ENCODE peak calls at places on chromosomes 12 and 14, in nine cellular contexts. One of them, this sample, is unnamed.
A peak's percentile ranks its signal among the peaks of the same experiment; 100 is the strongest.

GRCh38 chr14:74549588-74549987 is 56.0 kb downstream of the ISCA2 start:
- DNase-seq in WTC11: no peak
- DNase-seq in Calu3: peak; percentile 42
- DNase-seq in astrocyte of the spinal cord: no peak
- DNase-seq in GM10248: no peak
- DNase-seq in prostate gland: peak; percentile 46
- DNase-seq in lower lobe of right lung: no peak
- DNase-seq in testis: no peak
- DNase-seq in heart right ventricle: no peak
- DNase-seq in this sample: no peak

GRCh38 chr14:49988080-49988990 is 95.5 kb downstream of the ARF6 start:
- DNase-seq in WTC11: no peak
- DNase-seq in Calu3: no peak
- DNase-seq in astrocyte of the spinal cord: no peak
- DNase-seq in GM10248: no peak
- DNase-seq in prostate gland: no peak
- DNase-seq in lower lobe of right lung: no peak
- DNase-seq in testis: no peak
- DNase-seq in heart right ventricle: no peak
- DNase-seq in this sample: no peak

GRCh38 chr14:52873096-52873495 is 77.8 kb downstream of the FERMT2 start:
- DNase-seq in WTC11: no peak
- DNase-seq in Calu3: no peak
- DNase-seq in astrocyte of the spinal cord: no peak
- DNase-seq in GM10248: no peak
- DNase-seq in prostate gland: no peak
- DNase-seq in lower lobe of right lung: no peak
- DNase-seq in testis: no peak
- DNase-seq in heart right ventricle: no peak
- DNase-seq in this sample: no peak

GRCh38 chr12:53428741-53429140 is 5.1 kb downstream of the AMHR2 start:
- DNase-seq in WTC11: no peak
- DNase-seq in Calu3: no peak
- DNase-seq in astrocyte of the spinal cord: no peak
- DNase-seq in GM10248: no peak
- DNase-seq in prostate gland: no peak
- DNase-seq in lower lobe of right lung: no peak
- DNase-seq in testis: no peak
- DNase-seq in heart right ventricle: no peak
- DNase-seq in this sample: no peak

GRCh38 chr12:1629338-1630080 is 478 bp downstream of the WNT5B start:
- DNase-seq in WTC11: peak; percentile 77
- DNase-seq in Calu3: peak; percentile 9
- DNase-seq in astrocyte of the spinal cord: no peak
- DNase-seq in GM10248: peak; percentile 54
- DNase-seq in prostate gland: no peak
- DNase-seq in lower lobe of right lung: no peak
- DNase-seq in testis: no peak
- DNase-seq in heart right ventricle: no peak
- DNase-seq in this sample: peak; percentile 73

GRCh38 chr12:86837246-86837645 is 581.1 kb upstream of the MGAT4C start:
- DNase-seq in WTC11: no peak
- DNase-seq in Calu3: no peak
- DNase-seq in astrocyte of the spinal cord: no peak
- DNase-seq in GM10248: no peak
- DNase-seq in prostate gland: no peak
- DNase-seq in lower lobe of right lung: no peak
- DNase-seq in testis: no peak
- DNase-seq in heart right ventricle: no peak
- DNase-seq in this sample: no peak

GRCh38 chr12:116551952-116552749 is 7.0 kb upstream of the MAP1LC3B2 start:
- DNase-seq in WTC11: no peak
- DNase-seq in Calu3: no peak
- DNase-seq in astrocyte of the spinal cord: peak; percentile 73
- DNase-seq in GM10248: no peak
- DNase-seq in prostate gland: no peak
- DNase-seq in lower lobe of right lung: no peak
- DNase-seq in testis: peak; percentile 44
- DNase-seq in heart right ventricle: no peak
- DNase-seq in this sample: no peak

GRCh38 chr12:71476513-71476912 is 36.9 kb downstream of the LGR5 start:
- DNase-seq in WTC11: no peak
- DNase-seq in Calu3: no peak
- DNase-seq in astrocyte of the spinal cord: peak; percentile 83
- DNase-seq in GM10248: no peak
- DNase-seq in prostate gland: no peak
- DNase-seq in lower lobe of right lung: no peak
- DNase-seq in testis: no peak
- DNase-seq in heart right ventricle: no peak
- DNase-seq in this sample: no peak

GRCh38 chr12:5191803-5192538 is 148.3 kb downstream of the KCNA5 start:
- DNase-seq in WTC11: no peak
- DNase-seq in Calu3: no peak
- DNase-seq in astrocyte of the spinal cord: no peak
- DNase-seq in GM10248: no peak
- DNase-seq in prostate gland: peak; percentile 15
- DNase-seq in lower lobe of right lung: no peak
- DNase-seq in testis: no peak
- DNase-seq in heart right ventricle: no peak
- DNase-seq in this sample: no peak

GRCh38 chr12:79557690-79558315 is 133.0 kb downstream of the PAWR start:
- DNase-seq in WTC11: no peak
- DNase-seq in Calu3: no peak
- DNase-seq in astrocyte of the spinal cord: peak; percentile 30
- DNase-seq in GM10248: no peak
- DNase-seq in prostate gland: no peak
- DNase-seq in lower lobe of right lung: no peak
- DNase-seq in testis: no peak
- DNase-seq in heart right ventricle: peak; percentile 16
- DNase-seq in this sample: no peak

GRCh38 chr12:96070670-96071279 is 35.4 kb upstream of the LTA4H start:
- DNase-seq in WTC11: peak; percentile 40
- DNase-seq in Calu3: no peak
- DNase-seq in astrocyte of the spinal cord: peak; percentile 25
- DNase-seq in GM10248: no peak
- DNase-seq in prostate gland: no peak
- DNase-seq in lower lobe of right lung: no peak
- DNase-seq in testis: no peak
- DNase-seq in heart right ventricle: no peak
- DNase-seq in this sample: no peak

DNA sequence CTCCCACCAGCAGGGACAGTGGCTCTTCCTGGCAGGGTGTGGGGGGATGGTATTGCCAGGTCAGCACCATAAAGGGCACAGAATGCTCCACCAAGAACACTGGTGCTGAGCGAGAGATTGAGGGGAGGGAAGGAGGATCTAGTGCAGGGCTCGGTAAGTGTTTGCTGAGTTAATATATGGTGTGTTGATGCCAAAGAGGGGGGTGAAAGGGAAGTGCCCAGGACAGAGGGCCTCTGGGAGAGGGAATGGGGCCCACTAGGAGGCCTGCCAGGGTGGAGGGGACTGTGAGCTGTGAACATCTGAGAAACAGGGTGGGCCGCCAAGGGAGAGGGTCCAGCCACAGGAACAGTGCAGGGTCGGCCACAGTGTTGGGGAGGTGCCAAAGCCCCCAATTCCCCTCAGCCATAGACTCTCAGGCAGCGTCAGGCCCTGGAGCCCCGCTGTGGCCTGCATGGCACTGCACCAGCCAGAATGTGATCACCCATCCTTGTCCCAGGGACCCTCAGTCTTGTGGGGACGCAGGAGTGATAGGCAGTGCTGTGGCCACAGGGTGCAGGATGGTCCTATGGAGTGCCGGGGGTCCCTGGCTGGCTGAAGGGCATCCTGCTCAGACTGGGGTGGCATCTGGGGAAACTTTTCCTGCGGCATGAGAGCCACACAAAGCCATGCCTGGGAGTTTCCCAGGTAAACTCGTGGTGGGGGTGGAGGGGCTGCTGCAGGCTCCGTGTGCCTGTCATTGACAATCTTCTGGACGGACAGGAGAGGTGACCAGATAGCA is 11.9 kb downstream of the RIN3 start:
- DNase-seq in WTC11: no peak
- DNase-seq in Calu3: no peak
- DNase-seq in astrocyte of the spinal cord: no peak
- DNase-seq in GM10248: no peak
- DNase-seq in prostate gland: no peak
- DNase-seq in lower lobe of right lung: no peak
- DNase-seq in testis: no peak
- DNase-seq in heart right ventricle: no peak
- DNase-seq in this sample: no peak
- TF ChIP-seq CTCF in WTC11: no peak
- TF ChIP-seq CTCF in Calu3: no peak
- TF ChIP-seq CTCF in astrocyte of the spinal cord: no peak
- TF ChIP-seq CTCF in GM10248: no peak
- TF ChIP-seq CTCF in prostate gland: no peak
- TF ChIP-seq CTCF in lower lobe of right lung: no peak
- TF ChIP-seq CTCF in testis: no peak
- TF ChIP-seq CTCF in heart right ventricle: no peak
- TF ChIP-seq CTCF in this sample: no peak

DNA sequence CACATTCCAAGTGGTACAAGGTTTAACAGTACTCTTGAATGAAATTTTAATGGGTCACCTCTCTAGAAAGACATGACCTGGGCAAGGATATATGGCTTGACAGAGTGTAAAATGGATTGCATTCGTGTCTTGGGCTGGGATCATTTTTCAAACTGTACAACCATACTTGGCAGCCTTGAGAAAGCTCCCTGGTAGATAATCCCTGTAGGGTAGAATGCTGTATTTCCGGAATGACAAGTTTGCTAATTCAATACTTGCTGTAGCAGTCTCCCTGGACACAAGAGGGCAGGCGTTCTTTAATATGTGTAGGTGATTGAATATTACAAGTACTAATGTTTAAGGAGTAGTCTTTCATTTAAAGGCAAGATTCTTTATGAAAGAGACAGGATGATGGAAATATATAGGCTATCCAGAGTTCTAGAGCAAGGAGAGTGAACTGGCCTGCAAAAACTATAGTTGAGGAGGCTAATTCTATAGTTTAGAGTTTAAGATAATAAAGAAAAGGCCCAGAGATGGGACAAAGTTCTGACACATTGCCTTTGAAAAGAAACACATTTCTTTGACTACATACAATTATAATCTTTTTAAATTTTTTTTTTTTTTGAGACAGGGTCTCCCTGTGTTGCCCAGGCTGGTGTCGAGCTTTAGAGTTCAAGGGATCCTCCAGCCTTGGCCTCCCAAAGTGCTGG is 53.4 kb downstream of the PLBD1 start:
- DNase-seq in WTC11: no peak
- DNase-seq in Calu3: peak; percentile 72
- DNase-seq in astrocyte of the spinal cord: peak; percentile 35
- DNase-seq in GM10248: peak; percentile 56
- DNase-seq in prostate gland: peak; percentile 88
- DNase-seq in lower lobe of right lung: no peak
- DNase-seq in testis: peak; percentile 48
- DNase-seq in heart right ventricle: peak; percentile 38
- DNase-seq in this sample: no peak
- TF ChIP-seq CTCF in WTC11: no peak
- TF ChIP-seq CTCF in Calu3: peak; percentile 64
- TF ChIP-seq CTCF in astrocyte of the spinal cord: peak; percentile 49
- TF ChIP-seq CTCF in GM10248: no peak
- TF ChIP-seq CTCF in prostate gland: peak; percentile 73
- TF ChIP-seq CTCF in lower lobe of right lung: peak; percentile 54
- TF ChIP-seq CTCF in testis: peak; percentile 16
- TF ChIP-seq CTCF in heart right ventricle: peak; percentile 41
- TF ChIP-seq CTCF in this sample: no peak

GRCh38 chr14:36055052-36055378 is 121.5 kb downstream of the PTCSC3 start:
- DNase-seq in WTC11: no peak
- DNase-seq in Calu3: no peak
- DNase-seq in astrocyte of the spinal cord: no peak
- DNase-seq in GM10248: no peak
- DNase-seq in prostate gland: no peak
- DNase-seq in lower lobe of right lung: no peak
- DNase-seq in testis: no peak
- DNase-seq in heart right ventricle: no peak
- DNase-seq in this sample: no peak

GRCh38 chr14:36056846-36057245 is 119.7 kb downstream of the PTCSC3 start:
- DNase-seq in WTC11: no peak
- DNase-seq in Calu3: no peak
- DNase-seq in astrocyte of the spinal cord: no peak
- DNase-seq in GM10248: no peak
- DNase-seq in prostate gland: no peak
- DNase-seq in lower lobe of right lung: no peak
- DNase-seq in testis: no peak
- DNase-seq in heart right ventricle: no peak
- DNase-seq in this sample: no peak

GRCh38 chr14:36057452-36058142 is 118.9 kb downstream of the PTCSC3 start:
- DNase-seq in WTC11: no peak
- DNase-seq in Calu3: peak; percentile 38
- DNase-seq in astrocyte of the spinal cord: peak; percentile 21
- DNase-seq in GM10248: no peak
- DNase-seq in prostate gland: no peak
- DNase-seq in lower lobe of right lung: no peak
- DNase-seq in testis: no peak
- DNase-seq in heart right ventricle: no peak
- DNase-seq in this sample: no peak

GRCh38 chr14:36055681-36056225 is 120.8 kb downstream of the PTCSC3 start:
- DNase-seq in WTC11: no peak
- DNase-seq in Calu3: no peak
- DNase-seq in astrocyte of the spinal cord: no peak
- DNase-seq in GM10248: no peak
- DNase-seq in prostate gland: no peak
- DNase-seq in lower lobe of right lung: no peak
- DNase-seq in testis: no peak
- DNase-seq in heart right ventricle: no peak
- DNase-seq in this sample: no peak

GRCh38 chr14:36059531-36059930 is 117.0 kb downstream of the PTCSC3 start:
- DNase-seq in WTC11: no peak
- DNase-seq in Calu3: no peak
- DNase-seq in astrocyte of the spinal cord: no peak
- DNase-seq in GM10248: no peak
- DNase-seq in prostate gland: no peak
- DNase-seq in lower lobe of right lung: no peak
- DNase-seq in testis: no peak
- DNase-seq in heart right ventricle: no peak
- DNase-seq in this sample: no peak
- TF ChIP-seq CTCF in WTC11: no peak
- TF ChIP-seq CTCF in Calu3: no peak
- TF ChIP-seq CTCF in astrocyte of the spinal cord: no peak
- TF ChIP-seq CTCF in GM10248: no peak
- TF ChIP-seq CTCF in prostate gland: no peak
- TF ChIP-seq CTCF in lower lobe of right lung: no peak
- TF ChIP-seq CTCF in testis: no peak
- TF ChIP-seq CTCF in heart right ventricle: no peak
- TF ChIP-seq CTCF in this sample: no peak

DNA sequence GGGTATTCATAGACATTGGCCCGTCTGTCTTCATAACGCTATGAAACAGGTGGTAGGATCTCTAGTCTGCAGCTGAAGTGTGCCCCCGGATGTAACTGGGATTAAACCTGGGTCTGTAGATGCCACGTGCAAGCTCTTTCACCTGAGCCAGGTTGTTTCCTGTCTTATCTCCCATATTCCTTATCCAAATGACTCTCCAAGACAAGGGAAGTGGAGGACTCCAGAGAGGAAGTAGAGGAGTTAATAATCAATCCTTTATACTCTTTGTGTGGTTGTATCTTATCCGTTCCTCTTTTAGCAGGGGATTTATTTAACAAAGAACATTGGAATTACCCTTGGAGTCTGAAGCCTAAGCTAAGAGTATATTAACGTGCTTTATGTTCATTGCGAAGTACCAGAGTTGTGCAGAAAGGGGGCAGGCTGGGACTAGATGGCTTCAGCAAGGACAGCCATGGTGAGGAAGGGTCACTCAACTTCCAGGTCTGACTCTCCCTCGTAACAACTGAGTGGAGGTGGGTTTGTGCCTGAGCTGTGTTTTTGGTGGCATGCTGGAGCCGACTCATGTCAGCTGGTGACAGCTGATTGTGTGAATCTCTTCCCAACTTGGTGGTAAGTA is 82.9 kb downstream of the RIN3 start:
- DNase-seq in WTC11: no peak
- DNase-seq in Calu3: no peak
- DNase-seq in astrocyte of the spinal cord: no peak
- DNase-seq in GM10248: no peak
- DNase-seq in prostate gland: no peak
- DNase-seq in lower lobe of right lung: no peak
- DNase-seq in testis: no peak
- DNase-seq in heart right ventricle: no peak
- DNase-seq in this sample: no peak
- TF ChIP-seq CTCF in WTC11: no peak
- TF ChIP-seq CTCF in Calu3: no peak
- TF ChIP-seq CTCF in astrocyte of the spinal cord: peak; percentile 20
- TF ChIP-seq CTCF in GM10248: no peak
- TF ChIP-seq CTCF in prostate gland: no peak
- TF ChIP-seq CTCF in lower lobe of right lung: no peak
- TF ChIP-seq CTCF in testis: no peak
- TF ChIP-seq CTCF in heart right ventricle: no peak
- TF ChIP-seq CTCF in this sample: no peak